ENCODE peak calls at places on chromosome 10, in six cellular contexts. One of them, this sample, is unnamed.

GRCh38 chr10:74460812-74461211 is 309.8 kb downstream of the ADK start:
- DNase-seq in CD8-positive, alpha-beta T cell: no peak
- DNase-seq in A549: no peak
- DNase-seq in psoas muscle: no peak
- DNase-seq in PC-3: no peak
- DNase-seq in heart right ventricle: no peak
- DNase-seq in this sample: no peak

GRCh38 chr10:74234569-74234968 is 83.5 kb downstream of the ADK start:
- DNase-seq in CD8-positive, alpha-beta T cell: no peak
- DNase-seq in A549: no peak
- DNase-seq in psoas muscle: no peak
- DNase-seq in PC-3: peak; percentile 81
- DNase-seq in heart right ventricle: no peak
- DNase-seq in this sample: no peak

GRCh38 chr10:22697799-22698198 is 16.6 kb downstream of the PIP4K2A start:
- DNase-seq in CD8-positive, alpha-beta T cell: no peak
- DNase-seq in A549: no peak
- DNase-seq in psoas muscle: no peak
- DNase-seq in PC-3: no peak
- DNase-seq in heart right ventricle: no peak
- DNase-seq in this sample: no peak

GRCh38 chr10:120978589-120979252 is 127.6 kb downstream of the WDR11 start:
- DNase-seq in CD8-positive, alpha-beta T cell: no peak
- DNase-seq in A549: no peak
- DNase-seq in psoas muscle: no peak
- DNase-seq in PC-3: peak; percentile 70
- DNase-seq in heart right ventricle: no peak
- DNase-seq in this sample: no peak

GRCh38 chr10:5293691-5294550 is 70.8 kb upstream of the UCN3 start:
- DNase-seq in CD8-positive, alpha-beta T cell: peak; percentile 55
- DNase-seq in A549: peak; percentile 91
- DNase-seq in psoas muscle: peak; percentile 52
- DNase-seq in PC-3: peak; percentile 50
- DNase-seq in heart right ventricle: peak; percentile 69
- DNase-seq in this sample: peak; percentile 80

GRCh38 chr10:30238836-30239235 is 110.2 kb downstream of the MTPAP start:
- DNase-seq in CD8-positive, alpha-beta T cell: no peak
- DNase-seq in A549: no peak
- DNase-seq in psoas muscle: no peak
- DNase-seq in PC-3: no peak
- DNase-seq in heart right ventricle: no peak
- DNase-seq in this sample: no peak

GRCh38 chr10:93431361-93431760 is 50.8 kb downstream of the MYOF start:
- DNase-seq in CD8-positive, alpha-beta T cell: no peak
- DNase-seq in A549: no peak
- DNase-seq in psoas muscle: no peak
- DNase-seq in PC-3: no peak
- DNase-seq in heart right ventricle: no peak
- DNase-seq in this sample: no peak

GRCh38 chr10:103879831-103880230 is 24.5 kb upstream of the SH3PXD2A start:
- DNase-seq in CD8-positive, alpha-beta T cell: no peak
- DNase-seq in A549: no peak
- DNase-seq in psoas muscle: no peak
- DNase-seq in PC-3: no peak
- DNase-seq in heart right ventricle: no peak
- DNase-seq in this sample: no peak

GRCh38 chr10:100508691-100509150 is 10.9 kb downstream of the SEC31B start:
- DNase-seq in CD8-positive, alpha-beta T cell: peak; percentile 44
- DNase-seq in A549: peak; percentile 66
- DNase-seq in psoas muscle: no peak
- DNase-seq in PC-3: peak; percentile 67
- DNase-seq in heart right ventricle: no peak
- DNase-seq in this sample: no peak

GRCh38 chr10:44968101-44968886 is 8.7 kb downstream of the RASSF4 start:
- DNase-seq in CD8-positive, alpha-beta T cell: peak; percentile 44
- DNase-seq in A549: no peak
- DNase-seq in psoas muscle: no peak
- DNase-seq in PC-3: no peak
- DNase-seq in heart right ventricle: no peak
- DNase-seq in this sample: no peak

GRCh38 chr10:120606051-120606764 is 149.2 kb downstream of the PLPP4 start:
- DNase-seq in CD8-positive, alpha-beta T cell: no peak
- DNase-seq in A549: no peak
- DNase-seq in psoas muscle: no peak
- DNase-seq in PC-3: peak; percentile 13
- DNase-seq in heart right ventricle: no peak
- DNase-seq in this sample: no peak

GRCh38 chr10:103668351-103669242 is 175.1 kb downstream of the NEURL1 start:
- DNase-seq in CD8-positive, alpha-beta T cell: no peak
- DNase-seq in A549: no peak
- DNase-seq in psoas muscle: peak; percentile 81
- DNase-seq in PC-3: no peak
- DNase-seq in heart right ventricle: peak; percentile 86
- DNase-seq in this sample: no peak

GRCh38 chr10:74924251-74924954 is 98.0 kb downstream of the KAT6B start:
- DNase-seq in CD8-positive, alpha-beta T cell: no peak
- DNase-seq in A549: peak; percentile 28
- DNase-seq in psoas muscle: no peak
- DNase-seq in PC-3: peak; percentile 100
- DNase-seq in heart right ventricle: no peak
- DNase-seq in this sample: no peak

GRCh38 chr10:100878291-100878910 is 34.4 kb upstream of the SLF2 start:
- DNase-seq in CD8-positive, alpha-beta T cell: no peak
- DNase-seq in A549: peak; percentile 80
- DNase-seq in psoas muscle: peak; percentile 34
- DNase-seq in PC-3: peak; percentile 71
- DNase-seq in heart right ventricle: no peak
- DNase-seq in this sample: peak; percentile 40

GRCh38 chr10:33139191-33139646 is 181.2 kb upstream of the ITGB1 start:
- DNase-seq in CD8-positive, alpha-beta T cell: peak; percentile 90
- DNase-seq in A549: peak; percentile 48
- DNase-seq in psoas muscle: no peak
- DNase-seq in PC-3: no peak
- DNase-seq in heart right ventricle: no peak
- DNase-seq in this sample: no peak

GRCh38 chr10:96416643-96417042 is 57.8 kb upstream of the OPALIN start:
- DNase-seq in CD8-positive, alpha-beta T cell: no peak
- DNase-seq in A549: no peak
- DNase-seq in psoas muscle: peak; percentile 35
- DNase-seq in PC-3: peak; percentile 66
- DNase-seq in heart right ventricle: peak; percentile 40
- DNase-seq in this sample: no peak

GRCh38 chr10:131186547-131187253 is 124.8 kb downstream of the TCERG1L start:
- DNase-seq in CD8-positive, alpha-beta T cell: no peak
- DNase-seq in A549: no peak
- DNase-seq in psoas muscle: no peak
- DNase-seq in PC-3: no peak
- DNase-seq in heart right ventricle: no peak
- DNase-seq in this sample: no peak

GRCh38 chr10:17214486-17214885 is 13.0 kb upstream of the TRDMT1 start:
- DNase-seq in CD8-positive, alpha-beta T cell: no peak
- DNase-seq in A549: no peak
- DNase-seq in psoas muscle: no peak
- DNase-seq in PC-3: no peak
- DNase-seq in heart right ventricle: no peak
- DNase-seq in this sample: no peak

GRCh38 chr10:17212802-17213204 is 11.3 kb upstream of the TRDMT1 start:
- DNase-seq in CD8-positive, alpha-beta T cell: no peak
- DNase-seq in A549: no peak
- DNase-seq in psoas muscle: no peak
- DNase-seq in PC-3: no peak
- DNase-seq in heart right ventricle: no peak
- DNase-seq in this sample: no peak

GRCh38 chr10:17215782-17216122 is 12.3 kb upstream of the VIM start:
- DNase-seq in CD8-positive, alpha-beta T cell: no peak
- DNase-seq in A549: no peak
- DNase-seq in psoas muscle: no peak
- DNase-seq in PC-3: no peak
- DNase-seq in heart right ventricle: no peak
- DNase-seq in this sample: no peak

GRCh38 chr10:17214991-17215781 is 12.9 kb upstream of the VIM start:
- DNase-seq in CD8-positive, alpha-beta T cell: no peak
- DNase-seq in A549: peak; percentile 75
- DNase-seq in psoas muscle: no peak
- DNase-seq in PC-3: peak; percentile 82
- DNase-seq in heart right ventricle: no peak
- DNase-seq in this sample: no peak

GRCh38 chr10:17213646-17214349 is 12.3 kb upstream of the TRDMT1 start:
- DNase-seq in CD8-positive, alpha-beta T cell: no peak
- DNase-seq in A549: peak; percentile 41
- DNase-seq in psoas muscle: no peak
- DNase-seq in PC-3: peak; percentile 61
- DNase-seq in heart right ventricle: no peak
- DNase-seq in this sample: no peak
- H3K4me1 ChIP-seq in CD8-positive, alpha-beta T cell: no peaks in the 10 kb centered on the region
- H3K4me1 ChIP-seq in A549: peaks cover 60% of the 10 kb centered on the region
- H3K4me1 ChIP-seq in psoas muscle: no peaks in the 10 kb centered on the region
- H3K4me1 ChIP-seq in PC-3: peaks cover 60% of the 10 kb centered on the region
- H3K4me1 ChIP-seq in heart right ventricle: no peaks in the 10 kb centered on the region
- H3K4me1 ChIP-seq in this sample: no peaks in the 10 kb centered on the region

GRCh38 chr10:14581553-14581952 is 193.1 kb downstream of the FAM107B start:
- DNase-seq in CD8-positive, alpha-beta T cell: no peak
- DNase-seq in A549: no peak
- DNase-seq in psoas muscle: no peak
- DNase-seq in PC-3: no peak
- DNase-seq in heart right ventricle: no peak
- DNase-seq in this sample: no peak
- H3K4me1 ChIP-seq in CD8-positive, alpha-beta T cell: peaks cover 93% of the 10 kb centered on the region
- H3K4me1 ChIP-seq in A549: peaks cover 83% of the 10 kb centered on the region
- H3K4me1 ChIP-seq in psoas muscle: no peaks in the 10 kb centered on the region
- H3K4me1 ChIP-seq in PC-3: peaks cover 47% of the 10 kb centered on the region
- H3K4me1 ChIP-seq in heart right ventricle: peaks cover 9% of the 10 kb centered on the region
- H3K4me1 ChIP-seq in this sample: no peaks in the 10 kb centered on the region

DNA sequence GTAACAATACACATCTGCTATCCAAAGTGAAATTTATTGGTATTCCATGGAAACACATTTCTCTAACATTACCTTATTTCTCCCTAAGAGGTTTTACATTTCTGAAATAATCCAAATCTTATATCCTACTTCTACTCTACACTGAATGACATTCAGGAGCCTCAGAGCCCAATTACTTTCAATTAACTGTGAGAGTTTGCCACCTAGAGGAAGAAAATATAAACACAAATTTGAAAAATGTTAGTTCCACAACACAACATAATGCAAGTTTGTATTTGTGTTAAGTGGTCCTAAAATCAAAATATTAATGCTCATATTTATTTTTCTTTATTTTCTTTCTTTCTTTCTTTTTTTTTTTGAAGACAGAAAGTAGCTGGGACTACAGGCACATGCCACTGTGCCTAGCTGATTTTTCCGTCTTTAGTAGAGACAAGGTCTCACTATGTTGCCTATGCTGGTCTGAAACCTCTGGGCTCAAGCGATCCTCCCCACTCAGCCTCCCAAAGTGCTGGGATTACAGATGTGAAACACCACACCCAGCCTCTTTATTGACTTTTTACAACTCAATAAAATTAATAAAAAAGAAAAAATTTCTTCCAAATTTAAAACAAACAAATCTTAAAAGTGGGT is 46.0 kb downstream of the ATAD1 start:
- DNase-seq in CD8-positive, alpha-beta T cell: no peak
- DNase-seq in A549: peak; percentile 30
- DNase-seq in psoas muscle: no peak
- DNase-seq in PC-3: peak; percentile 59
- DNase-seq in heart right ventricle: no peak
- DNase-seq in this sample: no peak
- H3K4me1 ChIP-seq in CD8-positive, alpha-beta T cell: no peaks in the 10 kb centered on the region
- H3K4me1 ChIP-seq in A549: peaks cover 15% of the 10 kb centered on the region
- H3K4me1 ChIP-seq in psoas muscle: no peaks in the 10 kb centered on the region
- H3K4me1 ChIP-seq in PC-3: peaks cover 33% of the 10 kb centered on the region
- H3K4me1 ChIP-seq in heart right ventricle: no peaks in the 10 kb centered on the region
- H3K4me1 ChIP-seq in this sample: no peaks in the 10 kb centered on the region

GRCh38 chr10:34292178-34292565 is 522.9 kb downstream of the PARD3 start:
- DNase-seq in CD8-positive, alpha-beta T cell: no peak
- DNase-seq in A549: no peak
- DNase-seq in psoas muscle: no peak
- DNase-seq in PC-3: no peak
- DNase-seq in heart right ventricle: no peak
- DNase-seq in this sample: no peak

GRCh38 chr10:34292675-34293074 is 522.4 kb downstream of the PARD3 start:
- DNase-seq in CD8-positive, alpha-beta T cell: no peak
- DNase-seq in A549: no peak
- DNase-seq in psoas muscle: no peak
- DNase-seq in PC-3: no peak
- DNase-seq in heart right ventricle: no peak
- DNase-seq in this sample: no peak

GRCh38 chr10:34294137-34294536 is 521.0 kb downstream of the PARD3 start:
- DNase-seq in CD8-positive, alpha-beta T cell: no peak
- DNase-seq in A549: no peak
- DNase-seq in psoas muscle: no peak
- DNase-seq in PC-3: no peak
- DNase-seq in heart right ventricle: no peak
- DNase-seq in this sample: no peak

GRCh38 chr10:34297551-34298370 is 517.3 kb downstream of the PARD3 start:
- DNase-seq in CD8-positive, alpha-beta T cell: no peak
- DNase-seq in A549: no peak
- DNase-seq in psoas muscle: no peak
- DNase-seq in PC-3: peak; percentile 71
- DNase-seq in heart right ventricle: no peak
- DNase-seq in this sample: no peak

DNA sequence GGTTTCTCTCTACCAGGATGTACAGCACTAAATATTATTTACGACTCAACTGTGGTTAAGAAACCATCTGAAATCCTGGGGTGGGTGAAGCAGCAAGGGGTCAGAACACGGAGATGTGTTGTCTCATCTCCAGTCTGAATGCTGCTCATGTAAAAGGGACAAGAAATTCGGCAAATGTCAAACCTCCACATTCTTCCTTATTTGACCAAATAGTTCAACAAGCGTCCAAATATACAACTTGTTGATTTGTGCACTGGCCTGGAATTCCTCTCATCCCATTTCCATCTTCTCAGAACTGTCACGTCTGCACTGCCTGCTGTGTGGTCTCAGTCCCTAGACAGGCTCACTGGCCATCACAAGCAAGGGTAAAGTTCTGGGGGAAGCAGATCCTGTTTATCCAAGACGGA is 520.0 kb downstream of the PARD3 start:
- DNase-seq in CD8-positive, alpha-beta T cell: no peak
- DNase-seq in A549: no peak
- DNase-seq in psoas muscle: no peak
- DNase-seq in PC-3: peak; percentile 81
- DNase-seq in heart right ventricle: no peak
- DNase-seq in this sample: no peak
- H3K4me1 ChIP-seq in CD8-positive, alpha-beta T cell: no peaks in the 10 kb centered on the region
- H3K4me1 ChIP-seq in A549: peaks cover 41% of the 10 kb centered on the region
- H3K4me1 ChIP-seq in psoas muscle: peaks cover 13% of the 10 kb centered on the region
- H3K4me1 ChIP-seq in PC-3: peaks cover 41% of the 10 kb centered on the region
- H3K4me1 ChIP-seq in heart right ventricle: no peaks in the 10 kb centered on the region
- H3K4me1 ChIP-seq in this sample: no peaks in the 10 kb centered on the region

This sample was measured in NT2/D1.